ENCODE peak calls at places on chromosomes 6 and 20, in eight cellular contexts. H, M, T, B, I, V, W and Y are unnamed samples.

GRCh38 chr20:1451092-1451491 is 15.6 kb downstream of the NSFL1C start:
- DNase-seq in M (no peak), T (no peak), W (no peak), I (no peak), B (no peak), V (no peak), H (no peak), Y (no peak)

GRCh38 chr6:35082046-35082732 is 59.0 kb downstream of the TCP11 start:
- DNase-seq in H (no peak), B (no peak), V (no peak), W (no peak), M (no peak), I (no peak), T (no peak), Y (no peak)

GRCh38 chr20:39623584-39624234 is 661.6 kb downstream of the DHX35 start:
- DNase-seq in W (no peak), T (no peak), M (no peak), B (no peak), V (no peak), I (no peak), H (no peak), Y (no peak)

GRCh38 chr6:160507420-160507819 is 156.7 kb downstream of the LPA start:
- DNase-seq in T (no peak), V (no peak), W (peak), H (no peak), M (no peak), I (no peak), B (no peak), Y (no peak)

GRCh38 chr6:7050911-7051779 is 56.6 kb upstream of the RREB1 start:
- DNase-seq in B (peak), V (peak), H (peak), M (peak), W (peak), I (no peak), T (peak), Y (no peak)

GRCh38 chr6:89347825-89348224 is 4.7 kb downstream of the UBE2J1 start:
- DNase-seq in H (no peak), I (no peak), T (no peak), W (no peak), M (peak), V (peak), B (no peak), Y (no peak)

GRCh38 chr6:80333342-80333741 is 226.9 kb downstream of the BCKDHB start:
- DNase-seq in B (no peak), M (no peak), T (no peak), W (no peak), V (no peak), I (no peak), H (no peak), Y (no peak)

GRCh38 chr6:134802426-134803058 is 147.4 kb downstream of the ALDH8A1 start:
- DNase-seq in B (no peak), H (no peak), W (peak), V (peak), I (no peak), T (no peak), M (no peak), Y (no peak)

GRCh38 chr6:27584326-27584725 is 111.4 kb upstream of the ZNF184 start:
- DNase-seq in W (no peak), M (no peak), V (no peak), H (no peak), B (no peak), T (no peak), I (no peak), Y (no peak)

GRCh38 chr6:167970236-167970635 is 27.2 kb upstream of the KIF25 start:
- DNase-seq in B (no peak), T (no peak), I (no peak), W (no peak), M (no peak), H (no peak), V (peak), Y (no peak)

GRCh38 chr6:65123516-65123915 is 583.5 kb downstream of the EYS start:
- DNase-seq in M (peak), V (no peak), B (no peak), W (no peak), H (no peak), T (no peak), I (no peak), Y (no peak)

GRCh38 chr20:62143976-62144825 is 632 bp downstream of the SS18L1 start:
- DNase-seq in V (peak), B (peak), I (peak), T (peak), W (no peak), M (peak), H (peak), Y (no peak)

GRCh38 chr6:139981810-139982550 is 607.5 kb upstream of the CITED2 start:
- DNase-seq in M (peak), B (no peak), I (no peak), W (peak), V (peak), H (peak), T (no peak), Y (no peak)

GRCh38 chr20:57609086-57609841 is 11.0 kb downstream of the ZBP1 start:
- DNase-seq in B (no peak), T (no peak), W (no peak), H (no peak), I (no peak), V (no peak), M (no peak), Y (no peak)

GRCh38 chr6:134814076-134814709 is 135.7 kb downstream of the ALDH8A1 start:
- DNase-seq in I (no peak), V (peak), B (no peak), H (no peak), T (no peak), W (peak), M (no peak), Y (no peak)